ENCODE peak calls at places on chromosomes 5 and 9, in eight cellular contexts. C is choroid plexus epithelial cell; W is activated naive CD4-positive, alpha-beta T cell treated with anti-CD3 and anti-CD28 coated beads for 36 hours; B is NCI-H510A; A is Karpas-422; L is stimulated activated CD4-positive, alpha-beta T cell treated with anti-CD3 and anti-CD28 coated beads, TNF-alpha, amount 100 ng/mL, for 1 hour; P is activated CD8-positive, alpha-beta memory T cell treated with anti-CD3 and anti-CD28 coated beads for 48 hours; D is osteocyte. U is an unnamed sample.

GRCh38 chr9:129999123-129999510 is 43.9 kb downstream of the FNBP1 start:
- DNase-seq in W (no peak), P (no peak), C (no peak), B (no peak), L (no peak), A (no peak), D (no peak), U (no peak)

GRCh38 chr5:129906177-129906887 is 2.1 kb downstream of the CHSY3 start:
- DNase-seq in W (no peak), L (no peak), D (no peak), A (no peak), B (no peak), P (no peak), C (peak), U (no peak)

GRCh38 chr5:172733974-172734346 is 37.0 kb downstream of the DUSP1 start:
- DNase-seq in L (no peak), P (no peak), B (no peak), D (no peak), A (no peak), W (no peak), C (no peak), U (no peak)

GRCh38 chr5:34655354-34655991 is 655 bp upstream of the RAI14 start:
- DNase-seq in B (peak), A (no peak), L (no peak), C (peak), D (no peak), W (peak), P (no peak), U (no peak)

GRCh38 chr5:38871211-38871610 is 25.4 kb downstream of the OSMR start:
- DNase-seq in P (no peak), W (no peak), B (no peak), D (no peak), A (no peak), C (no peak), L (no peak), U (no peak)

GRCh38 chr5:140549237-140550144 is 2.0 kb downstream of the EIF4EBP3 start:
- DNase-seq in P (no peak), D (peak), A (peak), C (peak), L (no peak), W (no peak), B (no peak), U (no peak)

GRCh38 chr5:751496-751895 is 33.0 kb downstream of the ZDHHC11B start:
- DNase-seq in W (no peak), L (no peak), D (no peak), B (no peak), P (no peak), C (no peak), A (no peak), U (no peak)

GRCh38 chr5:41246376-41246775 is 33.0 kb upstream of the C6 start:
- DNase-seq in C (peak), B (no peak), L (no peak), P (no peak), W (no peak), A (no peak), D (no peak), U (no peak)

GRCh38 chr5:112012112-112012511 is 255.1 kb upstream of the NREP start:
- DNase-seq in D (no peak), L (no peak), B (no peak), W (no peak), P (no peak), C (no peak), A (no peak), U (no peak)

GRCh38 chr9:118059520-118060278 is 355.5 kb downstream of the TLR4 start:
- DNase-seq in D (no peak), P (no peak), L (no peak), A (peak), B (no peak), C (peak), W (peak), U (peak)

GRCh38 chr9:137307255-137308101 is 5.4 kb upstream of the NRARP start:
- DNase-seq in B (peak), W (no peak), P (no peak), D (no peak), L (no peak), A (peak), C (no peak), U (no peak)

GRCh38 chr9:75186767-75187380 is 98.6 kb downstream of the OSTF1 start:
- DNase-seq in L (no peak), D (no peak), W (no peak), A (peak), C (peak), B (no peak), P (no peak), U (peak)

GRCh38 chr9:131668439-131669233 is 71.2 kb downstream of the RAPGEF1 start:
- DNase-seq in D (no peak), B (no peak), L (peak), A (no peak), P (peak), W (peak), C (peak), U (peak)

GRCh38 chr9:71897573-71897972 is 13.4 kb downstream of the ABHD17B start:
- DNase-seq in D (no peak), B (no peak), A (no peak), L (no peak), W (peak), C (no peak), P (no peak), U (peak)

GRCh38 chr5:170573660-170574059 is 69.8 kb downstream of the KCNIP1 start:
- DNase-seq in C (no peak), L (no peak), A (no peak), P (no peak), W (no peak), B (no peak), D (no peak), U (no peak)

GRCh38 chr5:139140631-139141071 is 57.5 kb downstream of the SIL1 start:
- DNase-seq in D (no peak), C (peak), W (no peak), B (no peak), P (no peak), A (no peak), L (no peak), U (no peak)

GRCh38 chr5:5700549-5700948 is 278.1 kb downstream of the ICE1 start:
- DNase-seq in L (no peak), C (peak), D (no peak), P (no peak), W (no peak), A (no peak), B (no peak), U (no peak)

GRCh38 chr5:150496534-150496933 is 11.4 kb upstream of the NDST1 start:
- DNase-seq in B (no peak), C (no peak), A (no peak), L (no peak), W (no peak), P (no peak), D (no peak), U (no peak)

GRCh38 chr9:83285836-83286235 is 222.9 kb upstream of the RASEF start:
- DNase-seq in B (no peak), A (no peak), L (no peak), W (no peak), D (no peak), C (no peak), P (no peak), U (no peak)

GRCh38 chr9:135898634-135899407 is 8.5 kb downstream of the CAMSAP1 start:
- DNase-seq in L (no peak), A (no peak), C (no peak), B (no peak), D (no peak), W (peak), P (no peak), U (no peak)

GRCh38 chr5:151509231-151509630 is 61.8 kb downstream of the SLC36A1 start:
- DNase-seq in D (no peak), A (no peak), C (no peak), B (no peak), L (no peak), W (no peak), P (no peak), U (no peak)

GRCh38 chr9:81574399-81574798 is 114.9 kb downstream of the TLE1 start:
- DNase-seq in C (peak), L (no peak), B (no peak), D (no peak), W (no peak), A (no peak), P (no peak), U (no peak)

GRCh38 chr9:94740191-94740874 is 13.8 kb downstream of the AOPEP start:
- DNase-seq in L (no peak), D (no peak), C (peak), P (no peak), A (no peak), B (no peak), W (no peak), U (no peak)

GRCh38 chr9:37097294-37097693 is 23.1 kb upstream of the ZCCHC7 start:
- DNase-seq in P (no peak), L (no peak), D (no peak), B (no peak), C (no peak), W (no peak), A (no peak), U (no peak)

GRCh38 chr5:155189981-155190380 is 176.4 kb downstream of the KIF4B start:
- DNase-seq in P (no peak), D (no peak), A (no peak), C (no peak), W (no peak), B (no peak), L (no peak), U (no peak)

GRCh38 chr5:6450235-6450860 is 1.7 kb downstream of the UBE2QL1 start:
- DNase-seq in B (no peak), L (no peak), P (no peak), C (no peak), W (no peak), A (no peak), D (peak), U (no peak)

GRCh38 chr5:3349704-3350565 is 245.7 kb upstream of the IRX1 start:
- DNase-seq in W (no peak), A (no peak), L (no peak), P (no peak), B (no peak), C (no peak), D (peak), U (no peak)

GRCh38 chr5:87137280-87137679 is 130.4 kb upstream of the RASA1 start:
- DNase-seq in L (no peak), A (no peak), D (no peak), P (no peak), B (no peak), C (no peak), W (no peak), U (no peak)

GRCh38 chr5:32436553-32437262 is 7.8 kb downstream of the ZFR start:
- DNase-seq in D (no peak), L (no peak), A (no peak), C (no peak), P (no peak), B (no peak), W (no peak), U (no peak)

GRCh38 chr5:159240301-159240870 is 22.7 kb upstream of the UBLCP1 start:
- DNase-seq in P (no peak), D (no peak), B (no peak), W (peak), C (peak), L (no peak), A (no peak), U (no peak)

GRCh38 chr9:116646661-116647514 is 40.2 kb upstream of the TRIM32 start:
- DNase-seq in L (no peak), A (peak), D (no peak), C (peak), B (no peak), P (no peak), W (no peak), U (peak)